ENCODE peak calls at places on chromosomes 5 and 9, in six cellular contexts. L, K, Q, W, N and B are unnamed samples.

GRCh38 chr9:97535771-97536170 is 34.3 kb downstream of the TMOD1 start:
- DNase-seq in L (no peak), K (no peak), Q (no peak), W (no peak), N (no peak), B (no peak)

GRCh38 chr9:136578915-136579637 is 33.2 kb upstream of the NOTCH1 start:
- DNase-seq in L (no peak), K (no peak), Q (no peak), W (no peak), N (no peak), B (no peak)

GRCh38 chr5:138569759-138570158 is 5.4 kb downstream of the HSPA9 start:
- DNase-seq in L (no peak), K (no peak), Q (peak), W (no peak), N (no peak), B (no peak)

GRCh38 chr9:78882501-78882900 is 585.6 kb downstream of the PSAT1 start:
- DNase-seq in L (no peak), K (no peak), Q (no peak), W (no peak), N (no peak), B (no peak)

GRCh38 chr5:111043712-111044506 is 27.6 kb upstream of the TSLP start:
- DNase-seq in L (peak), K (no peak), Q (peak), W (peak), N (peak), B (peak)

GRCh38 chr9:122113574-122113973 is 20.5 kb upstream of the TTLL11 start:
- DNase-seq in L (no peak), K (peak), Q (no peak), W (no peak), N (no peak), B (no peak)

GRCh38 chr9:109182940-109183798 is 16.1 kb upstream of the FRRS1L start:
- DNase-seq in L (no peak), K (peak), Q (peak), W (no peak), N (peak), B (no peak)

GRCh38 chr5:13997514-13997913 is 53.0 kb upstream of the DNAH5 start:
- DNase-seq in L (no peak), K (no peak), Q (no peak), W (no peak), N (no peak), B (no peak)

DNA sequence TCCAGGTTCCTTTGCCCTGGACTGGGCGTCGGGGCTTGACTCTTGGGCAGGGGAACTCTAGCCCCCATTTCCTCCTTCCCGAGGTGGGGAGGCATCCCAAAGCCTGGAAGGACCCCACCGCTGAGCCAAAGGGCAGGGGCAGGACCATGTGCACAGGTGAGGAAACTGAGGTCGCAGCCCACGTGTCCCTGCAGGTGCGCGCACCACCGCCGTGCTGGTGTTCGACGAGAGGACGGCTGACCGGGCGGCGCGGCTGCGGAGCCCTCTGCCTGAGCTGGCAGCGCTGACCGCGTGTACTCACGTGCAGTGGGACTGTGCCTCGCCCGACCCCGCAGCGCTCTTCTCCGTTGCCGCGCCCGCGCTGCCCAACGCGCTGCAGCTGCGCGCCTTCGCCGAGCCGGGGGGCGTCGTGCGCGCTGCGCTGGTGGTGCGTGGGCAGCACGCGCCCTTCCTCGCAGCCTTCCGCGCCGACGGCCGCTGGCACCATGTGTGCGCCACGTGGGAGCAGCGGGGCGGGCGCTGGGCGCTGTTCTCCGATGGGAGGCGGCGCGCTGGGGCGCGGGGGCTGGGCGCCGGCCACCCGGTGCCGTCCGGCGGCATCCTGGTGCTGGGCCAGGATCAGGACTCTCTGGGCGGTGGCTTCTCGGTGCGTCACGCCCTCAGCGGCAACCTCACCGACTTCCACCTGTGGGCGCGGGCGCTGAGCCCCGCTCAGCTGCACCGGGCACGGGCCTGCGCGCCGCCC is 2.8 kb downstream of the ADGRD2 start:
- DNase-seq in L (no peak), K (no peak), Q (no peak), W (no peak), N (no peak), B (no peak)
- H3K4me3 ChIP-seq in L (peak), K (no peak), Q (no peak), W (no peak), N (no peak), B (no peak)

GRCh38 chr9:127976943-127977871 is 3.6 kb downstream of the EEIG1 start:
- DNase-seq in L (no peak), K (no peak), Q (no peak), W (no peak), N (no peak), B (no peak)
- H3K4me3 ChIP-seq in L (no peak), K (no peak), Q (peak), W (peak), N (peak), B (peak)

DNA sequence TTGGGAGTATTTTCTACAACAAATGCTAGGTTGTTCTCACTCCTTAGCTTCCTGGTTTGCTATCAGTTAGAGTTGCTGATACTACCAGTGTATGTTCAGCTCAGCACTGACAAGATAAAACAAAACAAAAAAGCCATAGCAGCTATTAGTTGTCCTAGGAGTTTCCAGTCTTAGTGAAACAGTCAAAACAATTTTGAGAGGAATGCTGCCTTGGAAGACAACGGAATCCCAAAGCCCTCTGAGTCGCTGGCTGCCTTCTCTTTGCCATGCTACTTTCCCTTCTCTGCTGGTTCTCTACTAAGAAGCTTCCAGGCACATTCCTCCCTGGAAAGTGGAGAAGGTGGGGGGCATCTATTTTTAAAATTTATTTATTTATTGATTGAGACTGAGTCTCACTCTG is 5.4 kb upstream of the CREBRF start:
- DNase-seq in L (no peak), K (no peak), Q (no peak), W (no peak), N (peak), B (no peak)
- H3K4me3 ChIP-seq in L (no peak), K (no peak), Q (no peak), W (no peak), N (no peak), B (no peak)

GRCh38 chr5:126686451-126687126 is 85.8 kb downstream of the PHAX start:
- DNase-seq in L (no peak), K (no peak), Q (no peak), W (no peak), N (no peak), B (no peak)
- H3K4me3 ChIP-seq in L (no peak), K (no peak), Q (no peak), W (no peak), N (no peak), B (no peak)

DNA sequence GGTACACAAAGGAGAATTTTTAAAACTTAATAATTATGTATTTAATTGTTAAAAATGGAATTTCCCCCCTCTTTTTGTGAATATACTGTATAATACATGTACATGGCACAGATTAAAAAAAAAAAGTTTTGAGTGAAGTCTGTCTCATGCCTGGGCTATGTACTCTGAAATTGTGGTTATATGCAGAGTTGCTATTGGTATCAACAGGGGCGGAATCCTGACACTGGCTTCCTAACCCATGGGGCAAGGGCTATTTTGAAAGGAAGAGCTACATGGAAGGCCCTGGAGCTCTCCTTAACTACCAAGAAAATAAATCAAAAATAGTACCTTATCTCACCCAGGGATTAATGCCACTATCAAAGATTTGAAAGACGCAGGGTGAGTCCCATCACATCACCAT is 865 bp upstream of the FAM193B start:
- DNase-seq in L (no peak), K (no peak), Q (no peak), W (no peak), N (no peak), B (no peak)
- H3K4me3 ChIP-seq in L (no peak), K (no peak), Q (no peak), W (peak), N (no peak), B (peak)

DNA sequence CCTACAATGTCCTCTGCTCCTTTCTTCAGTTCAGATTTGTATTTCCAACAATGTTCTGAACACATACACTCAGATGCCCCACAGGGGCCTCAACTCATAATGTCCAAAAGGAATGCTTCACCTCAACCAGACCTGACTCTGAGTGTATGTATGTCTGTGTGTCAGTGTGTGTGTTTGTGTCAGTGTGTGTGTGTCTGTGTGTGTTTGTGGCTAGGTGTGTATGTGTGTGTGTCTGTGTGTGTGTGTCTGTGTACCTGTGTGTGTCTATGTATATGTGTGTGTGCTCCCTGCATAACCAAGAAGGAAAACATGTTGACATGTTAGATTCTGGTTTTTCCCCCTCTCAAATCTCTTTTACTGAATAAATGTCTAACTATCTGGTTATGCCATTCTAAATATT is 87.3 kb upstream of the PCSK1 start:
- DNase-seq in L (no peak), K (no peak), Q (no peak), W (no peak), N (no peak), B (no peak)
- H3K4me3 ChIP-seq in L (no peak), K (no peak), Q (no peak), W (no peak), N (no peak), B (no peak)

GRCh38 chr5:176994460-176995121 is 12.0 kb downstream of the UIMC1 start:
- DNase-seq in L (no peak), K (no peak), Q (peak), W (no peak), N (peak), B (no peak)
- H3K4me3 ChIP-seq in L (no peak), K (no peak), Q (no peak), W (no peak), N (no peak), B (no peak)

DNA sequence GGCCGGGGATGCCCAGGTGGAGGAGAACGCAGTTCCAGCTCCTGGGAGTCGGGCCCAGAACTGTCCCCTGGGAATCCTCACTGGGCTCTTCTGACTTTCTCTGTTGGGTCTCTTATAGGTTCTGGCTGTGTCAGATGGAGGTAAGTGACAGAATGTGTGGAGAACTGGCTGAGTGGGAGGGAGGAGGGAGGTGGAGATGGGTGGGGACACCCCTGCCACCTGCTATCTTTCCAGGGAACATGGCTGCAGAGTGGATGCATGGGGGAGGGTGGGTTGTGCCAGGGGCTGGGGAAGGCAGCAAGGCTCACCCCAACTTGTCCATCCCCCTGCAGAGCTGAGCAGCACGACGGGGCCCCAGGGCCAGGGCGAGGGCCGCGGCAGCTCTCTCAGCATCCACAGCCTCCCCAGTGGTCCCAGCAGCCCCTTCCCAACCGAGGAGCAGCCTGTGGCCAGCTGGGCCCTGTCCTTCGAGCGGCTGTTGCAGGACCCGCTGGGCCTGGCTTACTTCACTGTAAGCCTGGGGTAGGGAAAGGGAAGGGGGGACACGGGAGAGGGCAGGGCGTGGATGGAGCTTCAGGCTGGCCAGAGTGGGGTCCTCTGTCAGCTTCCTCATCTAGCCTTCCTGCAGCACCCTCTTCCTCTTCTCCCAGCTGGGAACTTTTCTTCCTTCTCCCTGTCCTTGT is 8.3 kb downstream of the RGS14 start:
- DNase-seq in L (no peak), K (no peak), Q (no peak), W (no peak), N (no peak), B (no peak)
- H3K4me3 ChIP-seq in L (no peak), K (no peak), Q (no peak), W (peak), N (no peak), B (no peak)

DNA sequence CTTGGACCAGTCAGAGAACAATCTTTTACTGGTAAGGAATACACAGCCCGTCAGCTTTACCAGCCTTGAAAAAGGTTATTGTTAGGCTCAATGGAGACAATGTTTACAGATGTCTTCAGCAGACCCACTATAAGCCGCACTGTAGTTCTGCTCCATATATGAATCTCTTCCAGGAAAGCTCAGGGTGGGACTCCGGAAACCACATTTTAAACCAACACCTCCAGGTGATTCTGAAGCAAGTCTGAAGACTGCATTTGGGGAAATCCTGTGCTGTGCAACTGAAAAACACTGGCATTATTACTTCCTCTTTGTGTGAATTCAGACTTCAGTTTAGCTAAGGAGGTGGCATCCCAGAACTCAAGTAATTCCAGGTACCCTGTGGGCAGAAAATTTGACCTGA is 3.5 kb downstream of the GZMK start:
- DNase-seq in L (no peak), K (no peak), Q (no peak), W (no peak), N (no peak), B (no peak)
- H3K4me3 ChIP-seq in L (no peak), K (no peak), Q (no peak), W (no peak), N (no peak), B (no peak)